ENCODE peak calls at places on chromosomes 6 and 20, in four cellular contexts. W is breast epithelium, V is neural progenitor cell, C is lower lobe of right lung. H is an unnamed sample.
A peak's percentile ranks its signal among the peaks of the same experiment; 100 is the strongest.

GRCh38 chr6:10837997-10838793 is at the start of gene MAK:
- DNase-seq in W (peak; percentile 90), V (peak; percentile 97), C (peak; percentile 92), H (peak; percentile 90)

GRCh38 chr6:14313220-14313619 is 195.6 kb downstream of the CD83 start:
- DNase-seq in W (no peak), V (no peak), C (no peak), H (no peak)

GRCh38 chr20:33515569-33516216 is 25.8 kb downstream of the CBFA2T2 start:
- DNase-seq in W (no peak), V (no peak), C (no peak), H (no peak)

GRCh38 chr6:56364482-56365313 is 117.3 kb upstream of the COL21A1 start:
- DNase-seq in W (no peak), V (no peak), C (no peak), H (no peak)

GRCh38 chr6:94341173-94341572 is 921.8 kb upstream of the EPHA7 start:
- DNase-seq in W (no peak), V (peak; percentile 54), C (no peak), H (no peak)

GRCh38 chr6:25315194-25315593 is 36.0 kb downstream of the CARMIL1 start:
- DNase-seq in W (no peak), V (peak; percentile 84), C (no peak), H (no peak)

GRCh38 chr6:138035070-138035469 is 72.1 kb downstream of the PERP start:
- DNase-seq in W (no peak), V (no peak), C (no peak), H (no peak)

GRCh38 chr6:18206591-18206990 is 51.4 kb downstream of the KDM1B start:
- DNase-seq in W (no peak), V (no peak), C (no peak), H (no peak)

GRCh38 chr6:10801224-10801848 is 37.0 kb downstream of the MAK start:
- DNase-seq in W (peak; percentile 53), V (peak; percentile 65), C (peak; percentile 56), H (peak; percentile 72)

GRCh38 chr20:62723351-62723750 is 14.7 kb downstream of the NTSR1 start:
- DNase-seq in W (no peak), V (no peak), C (peak; percentile 41), H (no peak)

GRCh38 chr6:149111556-149112115 is 205.9 kb upstream of the TAB2 start:
- DNase-seq in W (no peak), V (no peak), C (no peak), H (no peak)

GRCh38 chr6:37897321-37897720 is 77.8 kb downstream of the ZFAND3 start:
- DNase-seq in W (no peak), V (no peak), C (no peak), H (no peak)

GRCh38 chr20:51388227-51388626 is 154.3 kb downstream of the NFATC2 start:
- DNase-seq in W (no peak), V (no peak), C (no peak), H (no peak)

GRCh38 chr6:169589293-169589692 is 112.5 kb downstream of the WDR27 start:
- DNase-seq in W (no peak), V (no peak), C (no peak), H (no peak)

GRCh38 chr6:160293844-160294243 is 35.2 kb upstream of the SLC22A2 start:
- DNase-seq in W (no peak), V (peak; percentile 23), C (peak; percentile 64), H (no peak)

GRCh38 chr6:64175311-64175710 is 539.7 kb downstream of the PHF3 start:
- DNase-seq in W (no peak), V (no peak), C (no peak), H (no peak)

GRCh38 chr6:120965814-120966213 is 368.5 kb downstream of the TBC1D32 start:
- DNase-seq in W (no peak), V (no peak), C (no peak), H (no peak)

GRCh38 chr6:37303891-37304503 is 46.1 kb upstream of the TMEM217 start:
- DNase-seq in W (no peak), V (peak; percentile 20), C (no peak), H (no peak)

GRCh38 chr6:126232671-126233070 is 107.2 kb upstream of the CENPW start:
- DNase-seq in W (no peak), V (no peak), C (no peak), H (no peak)

GRCh38 chr6:41767112-41767946 is 12.4 kb downstream of the FRS3 start:
- DNase-seq in W (peak; percentile 78), V (no peak), C (no peak), H (no peak)

GRCh38 chr6:2715737-2716136 is 35.0 kb downstream of the MYLK4 start:
- DNase-seq in W (no peak), V (no peak), C (no peak), H (no peak)

GRCh38 chr20:17822039-17822438 is 122.3 kb downstream of the BANF2 start:
- DNase-seq in W (no peak), V (no peak), C (no peak), H (no peak)

GRCh38 chr6:158040051-158040803 is 58.6 kb downstream of the SYNJ2 start:
- DNase-seq in W (no peak), V (no peak), C (peak; percentile 5), H (no peak)

GRCh38 chr20:57936636-57937310 is 227.0 kb upstream of the PMEPA1 start:
- DNase-seq in W (no peak), V (no peak), C (no peak), H (no peak)

GRCh38 chr6:87029711-87030314 is 65.1 kb downstream of the CGA start:
- DNase-seq in W (no peak), V (peak; percentile 30), C (no peak), H (no peak)

GRCh38 chr6:31193206-31193605 is 22.7 kb upstream of the POU5F1 start:
- DNase-seq in W (no peak), V (no peak), C (no peak), H (no peak)
- TF ChIP-seq CTCF in W (no peak), V (no peak), C (no peak), H (no peak)

DNA sequence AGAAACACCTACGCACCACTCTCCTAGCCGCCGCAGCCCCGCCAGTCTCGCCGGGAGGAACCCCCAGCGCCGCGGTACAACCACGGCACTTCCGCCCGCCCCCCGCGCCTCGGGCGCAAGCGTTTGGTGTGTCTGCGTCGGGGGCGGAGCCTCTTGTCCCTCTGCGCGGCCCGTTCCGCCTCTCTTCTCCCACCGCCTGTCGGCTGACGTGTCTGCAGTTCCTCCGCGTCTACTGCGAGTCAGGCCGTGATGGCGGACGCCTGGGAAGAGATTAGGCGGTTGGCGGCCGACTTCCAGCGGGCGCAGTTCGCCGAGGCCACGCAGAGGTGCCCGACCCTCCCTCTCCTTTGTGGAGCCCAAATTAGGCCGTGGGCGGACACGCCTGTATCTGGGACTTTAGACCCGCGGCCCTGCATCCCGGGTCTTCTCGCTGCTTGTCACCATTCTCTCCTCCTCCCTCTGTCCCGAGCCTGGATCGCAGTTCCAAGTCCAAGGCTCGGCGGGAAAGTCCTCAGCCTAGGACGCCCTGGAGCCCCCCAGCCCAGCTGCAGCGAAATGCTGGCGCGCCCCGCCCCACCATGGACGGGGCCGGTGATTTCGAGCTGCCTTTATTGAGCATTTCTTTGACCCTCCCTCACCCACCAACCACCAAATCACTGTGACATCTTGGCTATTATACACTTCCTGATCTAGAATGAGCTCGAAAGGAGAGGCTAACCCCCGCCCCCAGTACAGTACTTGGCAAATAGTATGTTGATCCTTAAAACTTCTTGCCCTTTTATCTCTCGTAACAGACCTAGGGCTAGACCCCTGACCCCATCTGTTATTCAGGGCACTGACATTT is at the start of gene UFL1:
- DNase-seq in W (peak; percentile 92), V (peak; percentile 97), C (peak; percentile 98), H (peak; percentile 94)
- TF ChIP-seq CTCF in W (no peak), V (peak; percentile 23), C (no peak), H (peak; percentile 27)

GRCh38 chr20:38214871-38215788 is 45.4 kb downstream of the KIAA1755 start:
- DNase-seq in W (no peak), V (no peak), C (no peak), H (no peak)
- TF ChIP-seq CTCF in W (no peak), V (peak; percentile 31), C (no peak), H (peak; percentile 67)

GRCh38 chr20:7285918-7286556 is 518.6 kb downstream of the BMP2 start:
- DNase-seq in W (peak; percentile 66), V (peak; percentile 88), C (peak; percentile 62), H (peak; percentile 73)
- TF ChIP-seq CTCF in W (peak; percentile 14), V (peak; percentile 95), C (peak; percentile 78), H (peak; percentile 94)

GRCh38 chr20:39778431-39778830 is 816.3 kb downstream of the DHX35 start:
- DNase-seq in W (no peak), V (no peak), C (no peak), H (no peak)

GRCh38 chr20:39775110-39775509 is 813.0 kb downstream of the DHX35 start:
- DNase-seq in W (no peak), V (no peak), C (peak; percentile 49), H (no peak)

GRCh38 chr20:39773380-39774000 is 811.3 kb downstream of the DHX35 start:
- DNase-seq in W (no peak), V (no peak), C (no peak), H (no peak)

GRCh38 chr20:39777610-39778009 is 815.5 kb downstream of the DHX35 start:
- DNase-seq in W (no peak), V (no peak), C (no peak), H (no peak)

DNA sequence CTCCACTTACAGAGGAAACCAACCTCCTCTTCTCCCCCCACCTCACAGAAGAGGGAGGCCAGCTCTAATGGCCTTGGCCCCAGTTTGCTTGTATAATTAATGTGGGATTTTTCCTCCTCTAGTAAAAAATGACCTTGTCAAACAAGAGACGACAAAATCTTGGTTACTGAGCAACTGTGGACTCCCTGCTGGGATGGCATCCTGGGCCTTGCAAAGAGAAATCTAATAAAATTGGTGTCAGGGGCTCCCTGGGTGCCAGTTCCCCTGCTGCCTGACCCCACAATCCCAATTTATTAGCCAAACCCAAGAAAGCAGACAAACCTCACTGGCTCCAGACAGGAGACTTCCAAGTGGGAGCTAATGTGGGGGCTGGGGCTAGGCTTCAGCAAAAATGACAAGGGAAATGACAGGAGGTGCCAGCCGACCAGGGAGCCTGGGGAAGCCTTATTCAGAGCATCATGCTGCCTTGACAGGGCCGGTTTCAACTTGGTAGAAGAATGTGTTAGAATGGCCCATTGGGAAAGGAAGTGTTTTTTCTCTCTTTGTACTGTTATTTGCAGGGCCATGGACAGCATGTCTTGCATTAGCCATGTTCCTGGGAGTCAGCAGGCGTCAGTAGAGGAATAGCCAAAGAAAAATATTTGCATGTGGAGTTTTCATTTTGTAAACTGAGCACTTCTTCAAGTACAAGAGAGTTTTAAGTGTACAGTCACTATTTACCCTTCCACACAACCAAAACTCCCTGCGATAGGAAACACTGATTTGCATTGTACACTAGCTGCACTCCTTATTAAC is 816.9 kb downstream of the DHX35 start:
- DNase-seq in W (no peak), V (no peak), C (no peak), H (no peak)
- TF ChIP-seq CTCF in W (no peak), V (no peak), C (no peak), H (no peak)

GRCh38 chr6:146775227-146775626 is 176.5 kb downstream of the ADGB start:
- DNase-seq in W (no peak), V (no peak), C (no peak), H (no peak)
- TF ChIP-seq CTCF in W (no peak), V (peak; percentile 14), C (no peak), H (peak; percentile 39)